ENCODE peak calls at places on chromosomes 16 and 17, in four cellular contexts. One of them, this sample, is unnamed.

GRCh38 chr17:72617557-72617956 is 474.9 kb downstream of the SLC39A11 start:
- DNase-seq in AG09319: no peak
- DNase-seq in COR-L47: no peak
- DNase-seq in stimulated activated CD4-positive, alpha-beta T cell treated with anti-CD3 and anti-CD28 coated beads, TNF-alpha, amount 100 ng/mL, for 1 hour: no peak
- DNase-seq in this sample: no peak

GRCh38 chr16:48903054-48903453 is 293.1 kb upstream of the N4BP1 start:
- DNase-seq in AG09319: no peak
- DNase-seq in COR-L47: peak; percentile 30
- DNase-seq in stimulated activated CD4-positive, alpha-beta T cell treated with anti-CD3 and anti-CD28 coated beads, TNF-alpha, amount 100 ng/mL, for 1 hour: no peak
- DNase-seq in this sample: no peak

GRCh38 chr17:933168-934083 is 46.1 kb downstream of the NXN start:
- DNase-seq in AG09319: peak; percentile 89
- DNase-seq in COR-L47: no peak
- DNase-seq in stimulated activated CD4-positive, alpha-beta T cell treated with anti-CD3 and anti-CD28 coated beads, TNF-alpha, amount 100 ng/mL, for 1 hour: no peak
- DNase-seq in this sample: no peak

GRCh38 chr16:87369796-87370719 is 13.5 kb downstream of the FBXO31 start:
- DNase-seq in AG09319: no peak
- DNase-seq in COR-L47: no peak
- DNase-seq in stimulated activated CD4-positive, alpha-beta T cell treated with anti-CD3 and anti-CD28 coated beads, TNF-alpha, amount 100 ng/mL, for 1 hour: no peak
- DNase-seq in this sample: no peak

GRCh38 chr17:79005063-79005861 is 4.3 kb downstream of the CANT1 start:
- DNase-seq in AG09319: no peak
- DNase-seq in COR-L47: peak; percentile 93
- DNase-seq in stimulated activated CD4-positive, alpha-beta T cell treated with anti-CD3 and anti-CD28 coated beads, TNF-alpha, amount 100 ng/mL, for 1 hour: no peak
- DNase-seq in this sample: peak; percentile 61

GRCh38 chr16:57424599-57424998 is 20.0 kb downstream of the CCL17 start:
- DNase-seq in AG09319: no peak
- DNase-seq in COR-L47: no peak
- DNase-seq in stimulated activated CD4-positive, alpha-beta T cell treated with anti-CD3 and anti-CD28 coated beads, TNF-alpha, amount 100 ng/mL, for 1 hour: no peak
- DNase-seq in this sample: no peak

GRCh38 chr17:44971776-44972483 is 3.8 kb upstream of the C1QL1 start:
- DNase-seq in AG09319: no peak
- DNase-seq in COR-L47: no peak
- DNase-seq in stimulated activated CD4-positive, alpha-beta T cell treated with anti-CD3 and anti-CD28 coated beads, TNF-alpha, amount 100 ng/mL, for 1 hour: no peak
- DNase-seq in this sample: no peak

GRCh38 chr17:61400786-61401279 is 1.2 kb downstream of the TBX2 start:
- DNase-seq in AG09319: no peak
- DNase-seq in COR-L47: no peak
- DNase-seq in stimulated activated CD4-positive, alpha-beta T cell treated with anti-CD3 and anti-CD28 coated beads, TNF-alpha, amount 100 ng/mL, for 1 hour: no peak
- DNase-seq in this sample: no peak

GRCh38 chr16:72247821-72248253 is 75.9 kb upstream of the PMFBP1 start:
- DNase-seq in AG09319: no peak
- DNase-seq in COR-L47: no peak
- DNase-seq in stimulated activated CD4-positive, alpha-beta T cell treated with anti-CD3 and anti-CD28 coated beads, TNF-alpha, amount 100 ng/mL, for 1 hour: no peak
- DNase-seq in this sample: no peak

GRCh38 chr16:88556294-88556988 is 13.8 kb upstream of the ZC3H18 start:
- DNase-seq in AG09319: no peak
- DNase-seq in COR-L47: no peak
- DNase-seq in stimulated activated CD4-positive, alpha-beta T cell treated with anti-CD3 and anti-CD28 coated beads, TNF-alpha, amount 100 ng/mL, for 1 hour: no peak
- DNase-seq in this sample: no peak

GRCh38 chr17:17354560-17355357 is 51.6 kb downstream of the NT5M start:
- DNase-seq in AG09319: peak; percentile 20
- DNase-seq in COR-L47: peak; percentile 37
- DNase-seq in stimulated activated CD4-positive, alpha-beta T cell treated with anti-CD3 and anti-CD28 coated beads, TNF-alpha, amount 100 ng/mL, for 1 hour: peak; percentile 33
- DNase-seq in this sample: peak; percentile 73

GRCh38 chr16:2027024-2028010 is 615 bp downstream of the NHERF2 start:
- DNase-seq in AG09319: no peak
- DNase-seq in COR-L47: no peak
- DNase-seq in stimulated activated CD4-positive, alpha-beta T cell treated with anti-CD3 and anti-CD28 coated beads, TNF-alpha, amount 100 ng/mL, for 1 hour: no peak
- DNase-seq in this sample: no peak

GRCh38 chr16:50675686-50676610 is 5.2 kb downstream of the SNX20 start:
- DNase-seq in AG09319: no peak
- DNase-seq in COR-L47: no peak
- DNase-seq in stimulated activated CD4-positive, alpha-beta T cell treated with anti-CD3 and anti-CD28 coated beads, TNF-alpha, amount 100 ng/mL, for 1 hour: no peak
- DNase-seq in this sample: no peak

GRCh38 chr17:58818654-58819053 is 63.0 kb downstream of the PPM1E start:
- DNase-seq in AG09319: no peak
- DNase-seq in COR-L47: no peak
- DNase-seq in stimulated activated CD4-positive, alpha-beta T cell treated with anti-CD3 and anti-CD28 coated beads, TNF-alpha, amount 100 ng/mL, for 1 hour: no peak
- DNase-seq in this sample: no peak

GRCh38 chr17:13297198-13297597 is 279.4 kb upstream of the ELAC2 start:
- DNase-seq in AG09319: no peak
- DNase-seq in COR-L47: no peak
- DNase-seq in stimulated activated CD4-positive, alpha-beta T cell treated with anti-CD3 and anti-CD28 coated beads, TNF-alpha, amount 100 ng/mL, for 1 hour: no peak
- DNase-seq in this sample: no peak

GRCh38 chr17:28551421-28552186 is 820 bp downstream of the UNC119 start:
- DNase-seq in AG09319: no peak
- DNase-seq in COR-L47: no peak
- DNase-seq in stimulated activated CD4-positive, alpha-beta T cell treated with anti-CD3 and anti-CD28 coated beads, TNF-alpha, amount 100 ng/mL, for 1 hour: no peak
- DNase-seq in this sample: no peak

GRCh38 chr17:82356028-82356427 is 3.0 kb upstream of the TEX19 start:
- DNase-seq in AG09319: no peak
- DNase-seq in COR-L47: no peak
- DNase-seq in stimulated activated CD4-positive, alpha-beta T cell treated with anti-CD3 and anti-CD28 coated beads, TNF-alpha, amount 100 ng/mL, for 1 hour: no peak
- DNase-seq in this sample: no peak

GRCh38 chr17:73856585-73856984 is 212.3 kb upstream of the SDK2 start:
- DNase-seq in AG09319: no peak
- DNase-seq in COR-L47: no peak
- DNase-seq in stimulated activated CD4-positive, alpha-beta T cell treated with anti-CD3 and anti-CD28 coated beads, TNF-alpha, amount 100 ng/mL, for 1 hour: no peak
- DNase-seq in this sample: no peak

GRCh38 chr17:53141731-53142130 is 681.0 kb upstream of the KIF2B start:
- DNase-seq in AG09319: no peak
- DNase-seq in COR-L47: no peak
- DNase-seq in stimulated activated CD4-positive, alpha-beta T cell treated with anti-CD3 and anti-CD28 coated beads, TNF-alpha, amount 100 ng/mL, for 1 hour: no peak
- DNase-seq in this sample: no peak

GRCh38 chr17:49976828-49977202 is 7.8 kb downstream of the DLX4 start:
- DNase-seq in AG09319: no peak
- DNase-seq in COR-L47: no peak
- DNase-seq in stimulated activated CD4-positive, alpha-beta T cell treated with anti-CD3 and anti-CD28 coated beads, TNF-alpha, amount 100 ng/mL, for 1 hour: no peak
- DNase-seq in this sample: no peak

GRCh38 chr17:32927724-32928526 is at the start of gene TMEM98:
- DNase-seq in AG09319: no peak
- DNase-seq in COR-L47: no peak
- DNase-seq in stimulated activated CD4-positive, alpha-beta T cell treated with anti-CD3 and anti-CD28 coated beads, TNF-alpha, amount 100 ng/mL, for 1 hour: no peak
- DNase-seq in this sample: no peak

GRCh38 chr16:53091508-53092211 is 36.9 kb downstream of the CHD9 start:
- DNase-seq in AG09319: peak; percentile 77
- DNase-seq in COR-L47: peak; percentile 66
- DNase-seq in stimulated activated CD4-positive, alpha-beta T cell treated with anti-CD3 and anti-CD28 coated beads, TNF-alpha, amount 100 ng/mL, for 1 hour: no peak
- DNase-seq in this sample: peak; percentile 53

GRCh38 chr16:3983081-3983520 is 102.6 kb upstream of the CREBBP start:
- DNase-seq in AG09319: no peak
- DNase-seq in COR-L47: peak; percentile 85
- DNase-seq in stimulated activated CD4-positive, alpha-beta T cell treated with anti-CD3 and anti-CD28 coated beads, TNF-alpha, amount 100 ng/mL, for 1 hour: no peak
- DNase-seq in this sample: peak; percentile 77

GRCh38 chr16:66081967-66082366 is 284.5 kb upstream of the CDH5 start:
- DNase-seq in AG09319: no peak
- DNase-seq in COR-L47: no peak
- DNase-seq in stimulated activated CD4-positive, alpha-beta T cell treated with anti-CD3 and anti-CD28 coated beads, TNF-alpha, amount 100 ng/mL, for 1 hour: no peak
- DNase-seq in this sample: no peak